ENCODE peak calls at places on chromosomes 13 and 19, in six cellular contexts. O is heart left ventricle; W is CD8-positive, alpha-beta memory T cell; H is stimulated activated CD8-positive, alpha-beta memory T cell treated with anti-CD3 and anti-CD28 coated beads, Interleukin-4, amount 100 ng/mL, for 4 hours; C is activated gamma-delta T cell treated with Interleukin-2 at 50 U/mL for 16 hours; J is transverse colon. Z is an unnamed sample.

GRCh38 chr13:112761701-112762689 is 72.2 kb downstream of the ATP11A start:
- DNase-seq in O (peak; percentile 7), W (no peak), H (no peak), C (no peak), J (no peak), Z (no peak)

GRCh38 chr19:5557691-5558090 is 10.1 kb downstream of the TINCR start:
- DNase-seq in O (no peak), W (no peak), H (no peak), C (no peak), J (no peak), Z (no peak)

GRCh38 chr13:51333421-51333820 is 6.1 kb upstream of the SERPINE3 start:
- DNase-seq in O (no peak), W (no peak), H (no peak), C (no peak), J (no peak), Z (no peak)

GRCh38 chr13:22915442-22916082 is 265.2 kb upstream of the SGCG start:
- DNase-seq in O (no peak), W (no peak), H (no peak), C (no peak), J (peak; percentile 68), Z (no peak)

GRCh38 chr13:75704942-75705320 is 68.8 kb downstream of the LMO7 start:
- DNase-seq in O (no peak), W (no peak), H (no peak), C (no peak), J (peak; percentile 81), Z (no peak)

GRCh38 chr19:40739030-40739839 is 11.0 kb downstream of the ACTMAP start:
- DNase-seq in O (no peak), W (no peak), H (no peak), C (no peak), J (no peak), Z (no peak)

GRCh38 chr13:23467048-23467931 is 33.8 kb upstream of the SACS start:
- DNase-seq in O (peak; percentile 12), W (no peak), H (no peak), C (no peak), J (no peak), Z (no peak)

GRCh38 chr19:49502866-49503581 is 6.8 kb downstream of the RPS11 start:
- DNase-seq in O (peak; percentile 49), W (no peak), H (no peak), C (no peak), J (peak; percentile 43), Z (no peak)

GRCh38 chr13:74052402-74052928 is 81.7 kb downstream of the KLF12 start:
- DNase-seq in O (no peak), W (no peak), H (no peak), C (no peak), J (no peak), Z (no peak)

GRCh38 chr19:11375143-11375948 is 880 bp downstream of the SWSAP1 start:
- DNase-seq in O (peak; percentile 49), W (peak; percentile 65), H (peak; percentile 33), C (peak; percentile 77), J (peak; percentile 74), Z (peak; percentile 69)

GRCh38 chr13:98083507-98083906 is 59.4 kb upstream of the FARP1 start:
- DNase-seq in O (no peak), W (no peak), H (no peak), C (no peak), J (no peak), Z (no peak)